ENCODE peak calls at places on chromosomes 7 and 10, in four cellular contexts. V, Q, U and M are unnamed samples.

GRCh38 chr10:77712207-77712606 is 74.6 kb upstream of the KCNMA1 start:
- DNase-seq in U (no peak), V (no peak), Q (no peak), M (no peak)

GRCh38 chr10:77571490-77571889 is 66.1 kb downstream of the KCNMA1 start:
- DNase-seq in U (no peak), Q (no peak), V (no peak), M (no peak)

GRCh38 chr10:122490786-122491680 is 29.7 kb downstream of the HTRA1 start:
- DNase-seq in Q (no peak), V (no peak), U (no peak), M (peak; percentile 37)

GRCh38 chr10:48406204-48406603 is 99.7 kb downstream of the MAPK8 start:
- DNase-seq in U (no peak), Q (peak; percentile 55), V (no peak), M (no peak)

GRCh38 chr7:41787951-41788350 is 85.1 kb upstream of the INHBA start:
- DNase-seq in Q (peak; percentile 8), U (no peak), V (no peak), M (no peak)

GRCh38 chr10:9052767-9053166 is 998.3 kb downstream of the GATA3 start:
- DNase-seq in U (no peak), Q (no peak), V (no peak), M (no peak)

GRCh38 chr10:31830887-31831286 is 97.7 kb downstream of the ARHGAP12 start:
- DNase-seq in Q (peak; percentile 37), U (no peak), V (no peak), M (no peak)

GRCh38 chr7:137287651-137288258 is 55.8 kb downstream of the PTN start:
- DNase-seq in Q (no peak), U (no peak), V (no peak), M (no peak)

GRCh38 chr10:43595739-43596298 is 10.4 kb upstream of the ZNF485 start:
- DNase-seq in U (no peak), V (no peak), Q (no peak), M (peak; percentile 77)

DNA sequence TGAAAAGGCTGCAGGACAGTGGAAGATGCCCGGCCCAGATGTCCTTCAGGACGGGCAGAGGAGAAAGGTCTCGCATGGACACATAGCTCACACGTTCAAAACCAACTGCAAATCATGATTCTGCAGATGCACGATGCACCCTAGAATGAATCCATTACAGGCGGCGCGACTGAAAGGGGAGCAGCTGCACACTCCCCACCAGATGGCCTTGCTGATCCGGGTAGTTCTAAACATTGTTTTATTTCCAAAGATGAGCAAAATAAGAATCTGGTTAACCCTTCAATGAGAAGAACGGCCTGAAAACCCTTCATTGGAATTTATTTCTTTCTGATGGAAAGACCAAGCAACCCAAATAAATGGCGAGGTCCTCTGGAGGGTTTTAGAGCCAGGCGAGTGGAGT is 33.8 kb downstream of the CHST15 start:
- DNase-seq in Q (no peak), V (no peak), U (no peak), M (no peak)
- TF ChIP-seq CTCF in Q (no peak), V (no peak), U (no peak), M (no peak)

GRCh38 chr7:75604408-75604807 is 112.3 kb downstream of the SPDYE5 start:
- DNase-seq in Q (no peak), U (no peak), V (no peak), M (no peak)
- TF ChIP-seq CTCF in Q (no peak), U (no peak), V (no peak), M (no peak)

GRCh38 chr10:73166972-73167371 is 836 bp downstream of the ECD start:
- DNase-seq in V (no peak), U (no peak), Q (no peak), M (no peak)

GRCh38 chr10:73168486-73168844 is 546 bp downstream of the FAM149B1 start:
- DNase-seq in U (no peak), Q (no peak), V (no peak), M (no peak)

GRCh38 chr10:73169320-73169719 is 1.4 kb downstream of the FAM149B1 start:
- DNase-seq in Q (no peak), U (no peak), V (no peak), M (no peak)

GRCh38 chr10:73163096-73163495 is 4.7 kb downstream of the ECD start:
- DNase-seq in Q (peak; percentile 23), U (no peak), V (no peak), M (no peak)

DNA sequence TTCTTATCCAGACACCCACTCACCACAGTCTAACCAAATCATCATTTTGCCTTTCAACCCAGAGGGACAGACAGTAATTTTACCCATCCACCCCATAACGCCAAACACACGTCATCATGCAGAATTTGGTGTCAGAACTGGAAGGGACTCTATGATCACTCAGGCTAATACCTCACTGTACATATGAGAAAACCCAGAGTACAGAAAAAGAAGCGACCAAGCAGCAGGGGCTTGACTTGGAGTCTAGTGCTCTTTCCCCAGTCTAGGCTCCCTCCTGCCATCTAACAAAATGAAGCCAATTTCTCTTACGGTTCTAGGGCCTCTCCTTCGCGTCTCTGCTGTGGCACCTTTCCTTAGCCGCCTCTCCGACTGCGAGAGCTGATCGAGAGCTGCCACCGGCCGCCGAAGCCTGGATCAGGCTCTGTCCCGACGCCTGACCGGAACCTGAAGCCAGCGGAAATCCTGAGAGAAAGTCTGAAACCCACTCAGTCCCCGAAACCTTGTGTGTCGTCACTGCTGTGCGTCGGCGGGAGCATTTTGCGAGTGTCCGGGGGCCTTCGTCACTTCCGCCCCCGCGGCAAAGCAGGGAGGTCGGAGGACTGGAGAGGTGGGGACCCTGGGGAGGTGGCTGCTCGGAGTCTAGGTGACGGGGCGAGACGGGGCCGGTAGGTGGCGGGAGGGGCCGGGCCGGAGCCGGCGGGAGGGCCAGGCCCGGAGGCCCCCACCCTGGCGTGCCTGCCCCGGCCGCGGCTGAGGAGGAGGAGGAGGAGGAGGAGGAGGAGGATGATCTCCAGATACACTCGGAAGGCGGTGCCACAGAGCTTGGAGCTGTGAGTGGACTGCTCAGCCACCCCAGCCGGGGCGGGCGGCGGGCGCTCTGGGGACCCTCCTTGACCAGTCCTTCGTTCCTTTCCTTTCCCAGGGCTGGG is at the start of the genes ECD and FAM149B1:
- DNase-seq in U (peak; percentile 92), Q (peak; percentile 91), V (peak; percentile 98), M (peak; percentile 94)
- TF ChIP-seq CTCF in U (no peak), Q (peak; percentile 65), V (peak; percentile 25), M (peak; percentile 32)

DNA sequence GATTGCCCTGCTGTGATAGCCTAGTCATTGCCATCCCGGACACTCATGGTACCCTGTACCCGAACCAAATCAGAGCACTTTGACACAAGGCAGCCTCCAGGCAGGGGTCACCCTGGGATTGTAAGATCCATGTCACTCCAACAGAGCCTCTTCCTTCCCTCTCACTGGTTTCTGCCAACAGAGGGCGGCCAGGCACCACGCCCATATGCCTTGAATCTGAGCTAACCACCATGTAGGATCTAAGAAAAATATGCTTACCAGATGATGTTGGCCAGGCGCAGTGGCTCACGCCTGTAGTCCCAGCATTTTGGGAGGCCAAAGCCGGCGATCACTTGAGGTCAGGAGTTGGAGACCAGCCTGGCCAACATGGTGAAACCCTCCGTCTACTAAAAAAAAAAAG is 389.2 kb upstream of the KLF6 start:
- DNase-seq in Q (no peak), V (no peak), U (no peak), M (no peak)
- TF ChIP-seq CTCF in Q (peak; percentile 23), V (no peak), U (no peak), M (no peak)

GRCh38 chr10:130160775-130161174 is 24.6 kb downstream of the GLRX3 start:
- DNase-seq in V (no peak), Q (no peak), U (no peak), M (peak; percentile 48)
- TF ChIP-seq CTCF in V (no peak), Q (peak; percentile 27), U (no peak), M (peak; percentile 10)

DNA sequence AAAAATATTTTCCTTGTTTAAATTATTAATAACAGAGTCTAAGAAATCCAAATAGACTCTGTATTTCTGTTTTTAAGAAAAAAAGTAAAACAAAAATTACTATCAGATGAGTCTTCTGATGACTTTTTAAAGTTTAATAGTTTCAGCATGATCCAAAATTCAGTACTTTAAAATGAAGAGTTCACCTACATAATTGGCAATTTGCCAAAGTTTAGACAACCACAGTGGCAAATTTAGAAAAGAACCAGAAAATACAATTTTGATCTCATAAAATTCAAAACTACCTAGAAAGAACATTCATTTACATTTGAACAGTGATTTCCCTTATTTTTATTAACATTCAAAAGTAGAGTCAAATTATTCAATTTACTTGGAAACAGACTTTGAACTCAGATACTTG is 56.1 kb downstream of the AGMO start:
- DNase-seq in Q (no peak), U (no peak), V (no peak), M (no peak)
- TF ChIP-seq CTCF in Q (no peak), U (no peak), V (no peak), M (no peak)

GRCh38 chr10:125629758-125630376 is 53.1 kb downstream of the TEX36 start:
- DNase-seq in V (no peak), Q (peak; percentile 31), U (no peak), M (peak; percentile 46)
- TF ChIP-seq CTCF in V (peak; percentile 21), Q (peak; percentile 77), U (peak; percentile 53), M (peak; percentile 36)